ENCODE peak calls at places on chromosomes 1 and 21, in eight cellular contexts. X, Q, Y, Z, W, B, T and F are unnamed samples.

GRCh38 chr1:10631811-10632481 is 157.2 kb downstream of the PEX14 start:
- DNase-seq in X (no peak), Q (peak; percentile 19), Y (no peak), Z (no peak), W (no peak), B (no peak), T (no peak), F (no peak)

GRCh38 chr1:51624851-51625250 is 8.0 kb downstream of the OSBPL9 start:
- DNase-seq in X (no peak), Q (no peak), Y (no peak), Z (no peak), W (no peak), B (no peak), T (no peak), F (no peak)

GRCh38 chr1:179298952-179299351 is 5.4 kb downstream of the SOAT1 start:
- DNase-seq in X (no peak), Q (no peak), Y (no peak), Z (no peak), W (no peak), B (no peak), T (no peak), F (peak; percentile 47)

GRCh38 chr1:8947127-8947691 is 1.5 kb downstream of the CA6 start:
- DNase-seq in X (no peak), Q (no peak), Y (peak; percentile 46), Z (no peak), W (no peak), B (no peak), T (no peak), F (no peak)

GRCh38 chr1:31708324-31708723 is 4.5 kb upstream of the COL16A1 start:
- DNase-seq in X (no peak), Q (no peak), Y (no peak), Z (no peak), W (peak; percentile 92), B (no peak), T (no peak), F (no peak)

GRCh38 chr1:61130338-61131000 is 48.1 kb downstream of the NFIA start:
- DNase-seq in X (no peak), Q (no peak), Y (no peak), Z (no peak), W (no peak), B (no peak), T (no peak), F (no peak)

GRCh38 chr1:158149175-158149574 is 31.5 kb upstream of the CD1D start:
- DNase-seq in X (no peak), Q (peak; percentile 38), Y (no peak), Z (no peak), W (no peak), B (no peak), T (no peak), F (no peak)

GRCh38 chr1:40107290-40107959 is 10.4 kb upstream of the PPT1 start:
- DNase-seq in X (no peak), Q (no peak), Y (no peak), Z (no peak), W (no peak), B (no peak), T (no peak), F (no peak)

GRCh38 chr1:940121-941026 is 16.7 kb downstream of the SAMD11 start:
- DNase-seq in X (no peak), Q (peak; percentile 72), Y (peak; percentile 95), Z (no peak), W (peak; percentile 92), B (peak; percentile 70), T (no peak), F (peak; percentile 84)

GRCh38 chr1:54273837-54274192 is 73.8 kb downstream of the MRPL37 start:
- DNase-seq in X (no peak), Q (peak; percentile 79), Y (peak; percentile 68), Z (peak; percentile 85), W (no peak), B (no peak), T (no peak), F (no peak)

GRCh38 chr1:235181561-235182245 is 20.7 kb upstream of the RBM34 start:
- DNase-seq in X (no peak), Q (no peak), Y (no peak), Z (no peak), W (no peak), B (no peak), T (no peak), F (no peak)

GRCh38 chr1:119554188-119554587 is 47.2 kb downstream of the HSD3B1 start:
- DNase-seq in X (no peak), Q (peak; percentile 65), Y (peak; percentile 73), Z (no peak), W (peak; percentile 12), B (no peak), T (no peak), F (no peak)

GRCh38 chr1:82517586-82517985 is 716.9 kb downstream of the ADGRL2 start:
- DNase-seq in X (no peak), Q (peak; percentile 57), Y (peak; percentile 72), Z (no peak), W (no peak), B (no peak), T (no peak), F (no peak)

GRCh38 chr21:18041012-18041411 is 203.6 kb upstream of the CHODL start:
- DNase-seq in X (no peak), Q (no peak), Y (peak; percentile 66), Z (no peak), W (no peak), B (no peak), T (no peak), F (peak; percentile 1)

GRCh38 chr21:46457801-46458314 is 833 bp upstream of the DIP2A start:
- DNase-seq in X (no peak), Q (no peak), Y (peak; percentile 72), Z (peak; percentile 49), W (no peak), B (no peak), T (no peak), F (peak; percentile 51)

GRCh38 chr21:35316933-35317332 is 267.8 kb upstream of the RUNX1 start:
- DNase-seq in X (no peak), Q (no peak), Y (no peak), Z (no peak), W (no peak), B (no peak), T (no peak), F (no peak)

GRCh38 chr1:214880956-214881355 is 201.6 kb upstream of the KCNK2 start:
- DNase-seq in X (no peak), Q (no peak), Y (no peak), Z (no peak), W (no peak), B (no peak), T (no peak), F (no peak)

GRCh38 chr1:211378844-211379243 is 52.2 kb downstream of the TRAF5 start:
- DNase-seq in X (no peak), Q (no peak), Y (peak; percentile 49), Z (peak; percentile 10), W (no peak), B (no peak), T (no peak), F (no peak)

GRCh38 chr1:77906146-77906545 is 17.7 kb downstream of the NEXN start:
- DNase-seq in X (no peak), Q (no peak), Y (no peak), Z (no peak), W (no peak), B (no peak), T (no peak), F (no peak)

GRCh38 chr1:72284398-72285073 is 2.2 kb upstream of the NEGR1 start:
- DNase-seq in X (no peak), Q (peak; percentile 65), Y (peak; percentile 88), Z (peak; percentile 8), W (peak; percentile 95), B (peak; percentile 4), T (peak; percentile 32), F (peak; percentile 16)

GRCh38 chr1:187276677-187277076 is 447.9 kb downstream of the PLA2G4A start:
- DNase-seq in X (no peak), Q (no peak), Y (no peak), Z (no peak), W (no peak), B (no peak), T (no peak), F (no peak)